ENCODE peak calls at places on chromosomes 7 and 10, in ten cellular contexts. One of them, this sample, is unnamed.

GRCh38 chr7:105024734-105025133 is 10.7 kb downstream of the KMT2E start:
- DNase-seq in HFF-Myc: peak
- DNase-seq in nephron progenitor cell: no peak
- DNase-seq in hepatic stellate cell: no peak
- DNase-seq in pancreas: no peak
- DNase-seq in endothelial cell: no peak
- DNase-seq in T-helper 2 cell: no peak
- DNase-seq in EL: peak
- DNase-seq in amniotic stem cell: peak
- DNase-seq in right cardiac atrium: no peak
- DNase-seq in this sample: no peak

GRCh38 chr7:99606531-99606930 is 8.5 kb downstream of the TMEM225B start:
- DNase-seq in HFF-Myc: no peak
- DNase-seq in nephron progenitor cell: no peak
- DNase-seq in hepatic stellate cell: no peak
- DNase-seq in pancreas: no peak
- DNase-seq in endothelial cell: no peak
- DNase-seq in T-helper 2 cell: no peak
- DNase-seq in EL: no peak
- DNase-seq in amniotic stem cell: no peak
- DNase-seq in right cardiac atrium: no peak
- DNase-seq in this sample: no peak

GRCh38 chr7:70512144-70512543 is 619.8 kb upstream of the GALNT17 start:
- DNase-seq in HFF-Myc: no peak
- DNase-seq in nephron progenitor cell: no peak
- DNase-seq in hepatic stellate cell: no peak
- DNase-seq in pancreas: no peak
- DNase-seq in endothelial cell: no peak
- DNase-seq in T-helper 2 cell: no peak
- DNase-seq in EL: no peak
- DNase-seq in amniotic stem cell: no peak
- DNase-seq in right cardiac atrium: no peak
- DNase-seq in this sample: no peak

GRCh38 chr7:25179771-25180591 is 48.3 kb downstream of the NPVF start:
- DNase-seq in HFF-Myc: no peak
- DNase-seq in nephron progenitor cell: peak
- DNase-seq in hepatic stellate cell: peak
- DNase-seq in pancreas: peak
- DNase-seq in endothelial cell: peak
- DNase-seq in T-helper 2 cell: peak
- DNase-seq in EL: peak
- DNase-seq in amniotic stem cell: peak
- DNase-seq in right cardiac atrium: peak
- DNase-seq in this sample: peak

GRCh38 chr7:11758627-11759111 is 73.3 kb downstream of the THSD7A start:
- DNase-seq in HFF-Myc: no peak
- DNase-seq in nephron progenitor cell: no peak
- DNase-seq in hepatic stellate cell: no peak
- DNase-seq in pancreas: no peak
- DNase-seq in endothelial cell: no peak
- DNase-seq in T-helper 2 cell: no peak
- DNase-seq in EL: no peak
- DNase-seq in amniotic stem cell: no peak
- DNase-seq in right cardiac atrium: no peak
- DNase-seq in this sample: no peak

GRCh38 chr10:34191399-34191798 is 623.7 kb downstream of the PARD3 start:
- DNase-seq in HFF-Myc: no peak
- DNase-seq in nephron progenitor cell: no peak
- DNase-seq in hepatic stellate cell: no peak
- DNase-seq in pancreas: no peak
- DNase-seq in endothelial cell: no peak
- DNase-seq in T-helper 2 cell: no peak
- DNase-seq in EL: no peak
- DNase-seq in amniotic stem cell: no peak
- DNase-seq in right cardiac atrium: no peak
- DNase-seq in this sample: no peak

GRCh38 chr10:49634053-49634660 is 20.3 kb downstream of the CHAT start:
- DNase-seq in HFF-Myc: no peak
- DNase-seq in nephron progenitor cell: no peak
- DNase-seq in hepatic stellate cell: no peak
- DNase-seq in pancreas: no peak
- DNase-seq in endothelial cell: no peak
- DNase-seq in T-helper 2 cell: no peak
- DNase-seq in EL: no peak
- DNase-seq in amniotic stem cell: no peak
- DNase-seq in right cardiac atrium: no peak
- DNase-seq in this sample: peak

GRCh38 chr10:132665946-132666732 is 119.8 kb downstream of the NKX6-2 start:
- DNase-seq in HFF-Myc: peak
- DNase-seq in nephron progenitor cell: no peak
- DNase-seq in hepatic stellate cell: peak
- DNase-seq in pancreas: no peak
- DNase-seq in endothelial cell: no peak
- DNase-seq in T-helper 2 cell: no peak
- DNase-seq in EL: peak
- DNase-seq in amniotic stem cell: peak
- DNase-seq in right cardiac atrium: no peak
- DNase-seq in this sample: no peak

GRCh38 chr7:75611557-75612178 is 119.5 kb downstream of the SPDYE5 start:
- DNase-seq in HFF-Myc: no peak
- DNase-seq in nephron progenitor cell: peak
- DNase-seq in hepatic stellate cell: peak
- DNase-seq in pancreas: peak
- DNase-seq in endothelial cell: peak
- DNase-seq in T-helper 2 cell: no peak
- DNase-seq in EL: no peak
- DNase-seq in amniotic stem cell: no peak
- DNase-seq in right cardiac atrium: peak
- DNase-seq in this sample: peak

GRCh38 chr7:88758355-88759215 is 915 bp upstream of the ZNF804B start:
- DNase-seq in HFF-Myc: no peak
- DNase-seq in nephron progenitor cell: peak
- DNase-seq in hepatic stellate cell: no peak
- DNase-seq in pancreas: peak
- DNase-seq in endothelial cell: peak
- DNase-seq in T-helper 2 cell: no peak
- DNase-seq in EL: no peak
- DNase-seq in amniotic stem cell: no peak
- DNase-seq in right cardiac atrium: peak
- DNase-seq in this sample: peak

GRCh38 chr7:99357701-99358490 is 16.6 kb upstream of the ARPC1B start:
- DNase-seq in HFF-Myc: no peak
- DNase-seq in nephron progenitor cell: no peak
- DNase-seq in hepatic stellate cell: no peak
- DNase-seq in pancreas: peak
- DNase-seq in endothelial cell: no peak
- DNase-seq in T-helper 2 cell: no peak
- DNase-seq in EL: no peak
- DNase-seq in amniotic stem cell: no peak
- DNase-seq in right cardiac atrium: no peak
- DNase-seq in this sample: peak

GRCh38 chr10:71262027-71262426 is 49.7 kb downstream of the UNC5B start:
- DNase-seq in HFF-Myc: no peak
- DNase-seq in nephron progenitor cell: no peak
- DNase-seq in hepatic stellate cell: no peak
- DNase-seq in pancreas: peak
- DNase-seq in endothelial cell: no peak
- DNase-seq in T-helper 2 cell: no peak
- DNase-seq in EL: no peak
- DNase-seq in amniotic stem cell: no peak
- DNase-seq in right cardiac atrium: peak
- DNase-seq in this sample: peak

GRCh38 chr7:38327597-38327996 is 54.2 kb upstream of the TARP start:
- DNase-seq in HFF-Myc: no peak
- DNase-seq in nephron progenitor cell: no peak
- DNase-seq in hepatic stellate cell: no peak
- DNase-seq in pancreas: no peak
- DNase-seq in endothelial cell: no peak
- DNase-seq in T-helper 2 cell: no peak
- DNase-seq in EL: no peak
- DNase-seq in amniotic stem cell: no peak
- DNase-seq in right cardiac atrium: no peak
- DNase-seq in this sample: no peak

GRCh38 chr7:102295346-102296178 is 8.9 kb downstream of the SH2B2 start:
- DNase-seq in HFF-Myc: no peak
- DNase-seq in nephron progenitor cell: no peak
- DNase-seq in hepatic stellate cell: no peak
- DNase-seq in pancreas: peak
- DNase-seq in endothelial cell: no peak
- DNase-seq in T-helper 2 cell: no peak
- DNase-seq in EL: no peak
- DNase-seq in amniotic stem cell: no peak
- DNase-seq in right cardiac atrium: no peak
- DNase-seq in this sample: peak

GRCh38 chr10:6068006-6068405 is 5.8 kb upstream of the IL2RA start:
- DNase-seq in HFF-Myc: no peak
- DNase-seq in nephron progenitor cell: no peak
- DNase-seq in hepatic stellate cell: no peak
- DNase-seq in pancreas: no peak
- DNase-seq in endothelial cell: no peak
- DNase-seq in T-helper 2 cell: no peak
- DNase-seq in EL: no peak
- DNase-seq in amniotic stem cell: no peak
- DNase-seq in right cardiac atrium: no peak
- DNase-seq in this sample: no peak

GRCh38 chr7:115125750-115126149 is 203.9 kb downstream of the MDFIC start:
- DNase-seq in HFF-Myc: no peak
- DNase-seq in nephron progenitor cell: no peak
- DNase-seq in hepatic stellate cell: no peak
- DNase-seq in pancreas: no peak
- DNase-seq in endothelial cell: no peak
- DNase-seq in T-helper 2 cell: no peak
- DNase-seq in EL: no peak
- DNase-seq in amniotic stem cell: no peak
- DNase-seq in right cardiac atrium: no peak
- DNase-seq in this sample: no peak

GRCh38 chr7:100079024-100079560 is 2.4 kb downstream of the ZNF3 start:
- DNase-seq in HFF-Myc: no peak
- DNase-seq in nephron progenitor cell: no peak
- DNase-seq in hepatic stellate cell: no peak
- DNase-seq in pancreas: no peak
- DNase-seq in endothelial cell: no peak
- DNase-seq in T-helper 2 cell: no peak
- DNase-seq in EL: no peak
- DNase-seq in amniotic stem cell: no peak
- DNase-seq in right cardiac atrium: no peak
- DNase-seq in this sample: peak

GRCh38 chr7:123023126-123023525 is 27.6 kb upstream of the TAS2R16 start:
- DNase-seq in HFF-Myc: no peak
- DNase-seq in nephron progenitor cell: no peak
- DNase-seq in hepatic stellate cell: no peak
- DNase-seq in pancreas: no peak
- DNase-seq in endothelial cell: no peak
- DNase-seq in T-helper 2 cell: no peak
- DNase-seq in EL: no peak
- DNase-seq in amniotic stem cell: no peak
- DNase-seq in right cardiac atrium: no peak
- DNase-seq in this sample: no peak

GRCh38 chr7:19533266-19533665 is 175.6 kb downstream of the POLR1F start:
- DNase-seq in HFF-Myc: no peak
- DNase-seq in nephron progenitor cell: no peak
- DNase-seq in hepatic stellate cell: no peak
- DNase-seq in pancreas: no peak
- DNase-seq in endothelial cell: no peak
- DNase-seq in T-helper 2 cell: no peak
- DNase-seq in EL: no peak
- DNase-seq in amniotic stem cell: no peak
- DNase-seq in right cardiac atrium: no peak
- DNase-seq in this sample: no peak